ENCODE peak calls at places on chromosome 1, in seven cellular contexts. E, L, G, T, B, W and J are unnamed samples.

GRCh38 chr1:25031966-25032667 is 102.0 kb upstream of the RUNX3 start:
- DNase-seq in E (no peak), L (no peak), G (no peak), T (no peak), B (peak; percentile 15), W (no peak), J (peak; percentile 73)

GRCh38 chr1:10909697-10910489 is 102.6 kb upstream of the TARDBP start:
- DNase-seq in E (peak; percentile 53), L (peak; percentile 41), G (no peak), T (no peak), B (no peak), W (peak; percentile 63), J (no peak)

GRCh38 chr1:195733826-195734225 is 874.4 kb downstream of the KCNT2 start:
- DNase-seq in E (no peak), L (no peak), G (peak; percentile 30), T (no peak), B (no peak), W (no peak), J (no peak)

GRCh38 chr1:172662464-172663109 is 3.7 kb downstream of the FASLG start:
- DNase-seq in E (no peak), L (no peak), G (peak; percentile 80), T (peak; percentile 80), B (no peak), W (peak; percentile 84), J (peak; percentile 84)

GRCh38 chr1:31239653-31240241 is at the start of gene NKAIN1:
- DNase-seq in E (peak; percentile 42), L (peak; percentile 38), G (peak; percentile 28), T (no peak), B (no peak), W (no peak), J (no peak)

GRCh38 chr1:76687324-76688018 is 179.8 kb upstream of the ST6GALNAC5 start:
- DNase-seq in E (no peak), L (no peak), G (no peak), T (no peak), B (no peak), W (no peak), J (no peak)

GRCh38 chr1:31795801-31796621 is 19.8 kb downstream of the SPOCD1 start:
- DNase-seq in E (no peak), L (peak; percentile 27), G (peak; percentile 82), T (peak; percentile 53), B (no peak), W (no peak), J (peak; percentile 78)

GRCh38 chr1:2412773-2413494 is 570 bp upstream of the PEX10 start:
- DNase-seq in E (peak; percentile 55), L (no peak), G (peak; percentile 48), T (no peak), B (no peak), W (no peak), J (no peak)

GRCh38 chr1:214548988-214549387 is 2.4 kb downstream of the PTPN14 start:
- DNase-seq in E (peak; percentile 12), L (no peak), G (peak; percentile 63), T (no peak), B (no peak), W (no peak), J (peak; percentile 61)